ENCODE peak calls at places on chromosomes 11 and 22, in five cellular contexts. M is ACHN, N is fibroblast of mammary gland, C is GM04504, E is H9. P is an unnamed sample.

GRCh38 chr22:41862160-41862529 is 29.2 kb downstream of the SREBF2 start:
- DNase-seq in E (no peak), C (no peak), M (no peak), N (peak), P (no peak)

GRCh38 chr11:86035920-86036319 is 33.0 kb downstream of the PICALM start:
- DNase-seq in E (no peak), C (no peak), M (no peak), N (no peak), P (no peak)

GRCh38 chr11:61345170-61345610 is 12.2 kb downstream of the TKFC start:
- DNase-seq in E (no peak), C (no peak), M (no peak), N (no peak), P (no peak)

GRCh38 chr11:125999234-125999880 is 53.5 kb downstream of the VSIG10L2 start:
- DNase-seq in N (peak), C (no peak), M (no peak), E (no peak), P (no peak)

GRCh38 chr11:115499241-115499799 is 4.9 kb downstream of the CADM1 start:
- DNase-seq in C (no peak), E (no peak), M (no peak), N (no peak), P (no peak)

GRCh38 chr11:19200410-19201201 is 1.2 kb downstream of the CSRP3 start:
- DNase-seq in M (peak), E (no peak), N (peak), C (peak), P (peak)

GRCh38 chr11:27201454-27202302 is 161.1 kb downstream of the BBOX1 start:
- DNase-seq in C (peak), N (peak), M (no peak), E (no peak), P (no peak)

GRCh38 chr11:1181858-1182535 is 24.2 kb downstream of the MUC5AC start:
- DNase-seq in M (no peak), C (no peak), E (no peak), N (no peak), P (no peak)

GRCh38 chr22:25780673-25781072 is 38.7 kb downstream of the MYO18B start:
- DNase-seq in C (no peak), N (no peak), M (no peak), E (no peak), P (no peak)

GRCh38 chr22:30234786-30235470 is 11.6 kb downstream of the LIF start:
- DNase-seq in N (no peak), E (no peak), C (no peak), M (peak), P (no peak)

GRCh38 chr11:8813658-8814057 is 97.3 kb upstream of the AKIP1 start:
- DNase-seq in M (peak), E (peak), C (peak), N (peak), P (peak)

GRCh38 chr22:43471186-43471585 is 59.4 kb downstream of the MPPED1 start:
- DNase-seq in E (no peak), M (no peak), C (no peak), N (no peak), P (no peak)